ENCODE peak calls at places on chromosome 21, in six cellular contexts. J, F, B, G, V and H are unnamed samples.

GRCh38 chr21:17501107-17502006 is 11.5 kb upstream of the CXADR start:
- DNase-seq in B (no peak), G (no peak), F (no peak), J (no peak), V (no peak), H (no peak)

GRCh38 chr21:34801519-34802132 is 132.8 kb downstream of the CLIC6 start:
- DNase-seq in F (peak), V (peak), J (no peak), B (no peak), G (no peak), H (no peak)

GRCh38 chr21:26798856-26799751 is 46.1 kb downstream of the ADAMTS1 start:
- DNase-seq in F (peak), J (no peak), V (no peak), G (no peak), B (no peak), H (no peak)

GRCh38 chr21:34822957-34823356 is 154.2 kb downstream of the CLIC6 start:
- DNase-seq in G (no peak), B (no peak), F (peak), V (no peak), J (no peak), H (no peak)

GRCh38 chr21:46189213-46189958 is 5.1 kb upstream of the SPATC1L start:
- DNase-seq in J (no peak), F (peak), G (no peak), V (no peak), B (no peak), H (no peak)

GRCh38 chr21:18603246-18603645 is 199.7 kb upstream of the TMPRSS15 start:
- DNase-seq in F (no peak), V (no peak), J (no peak), G (no peak), B (no peak), H (no peak)

GRCh38 chr21:31316488-31317169 is 27.4 kb downstream of the TIAM1 start:
- DNase-seq in F (peak), V (no peak), J (no peak), G (no peak), B (no peak), H (no peak)

GRCh38 chr21:45579383-45580180 is 37.3 kb upstream of the SLC19A1 start:
- DNase-seq in J (no peak), B (no peak), V (no peak), F (no peak), G (no peak), H (no peak)

GRCh38 chr21:30166171-30166570 is 434 bp downstream of the CLDN17 start:
- DNase-seq in G (no peak), F (no peak), B (no peak), V (no peak), J (no peak), H (no peak)

GRCh38 chr21:29318354-29318753 is 19.6 kb downstream of the BACH1 start:
- DNase-seq in J (no peak), G (no peak), V (no peak), B (no peak), F (peak), H (no peak)

GRCh38 chr21:29718081-29718815 is 221.5 kb downstream of the GRIK1 start:
- DNase-seq in V (no peak), F (peak), G (no peak), J (no peak), B (no peak), H (no peak)

DNA sequence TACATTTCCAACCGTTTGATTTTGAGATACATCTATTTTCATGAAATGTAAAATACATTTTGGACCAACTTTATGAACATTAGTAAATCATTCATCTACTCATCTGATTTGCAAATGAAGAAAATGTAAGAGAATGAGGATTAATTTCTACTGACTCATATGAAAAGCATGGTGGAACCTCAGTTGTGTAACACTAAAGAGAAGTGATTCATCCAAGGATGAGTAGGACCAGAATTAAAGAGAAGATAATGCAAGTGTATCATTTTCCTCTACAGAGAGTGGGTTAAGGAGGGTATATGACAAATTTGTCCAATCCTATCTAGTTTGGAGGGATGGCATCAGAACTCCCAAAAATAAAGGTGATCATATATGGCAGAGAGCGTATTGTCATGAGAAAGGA is 1967.6 kb downstream of the MRPL39 start:
- DNase-seq in J (no peak), V (no peak), G (no peak), B (no peak), F (no peak), H (no peak)
- H3K4me3 ChIP-seq in J (no peak), V (no peak), G (no peak), B (no peak), F (no peak), H (no peak)

GRCh38 chr21:41800425-41801186 is 33.8 kb upstream of the RIPK4 start:
- DNase-seq in F (no peak), J (no peak), V (no peak), B (no peak), G (no peak), H (no peak)

GRCh38 chr21:41801256-41801655 is 34.4 kb upstream of the RIPK4 start:
- DNase-seq in J (no peak), G (no peak), B (no peak), F (no peak), V (no peak), H (no peak)

GRCh38 chr21:41803316-41803715 is 36.5 kb upstream of the RIPK4 start:
- DNase-seq in F (no peak), V (no peak), B (no peak), J (no peak), G (no peak), H (no peak)

GRCh38 chr21:41802684-41803083 is 35.8 kb upstream of the RIPK4 start:
- DNase-seq in G (peak), B (no peak), J (no peak), F (peak), V (no peak), H (no peak)

GRCh38 chr21:41802185-41802584 is 35.3 kb upstream of the RIPK4 start:
- DNase-seq in V (no peak), G (no peak), F (no peak), J (no peak), B (no peak), H (no peak)
- H3K4me3 ChIP-seq in V (no peak), G (no peak), F (no peak), J (no peak), B (no peak), H (no peak)

DNA sequence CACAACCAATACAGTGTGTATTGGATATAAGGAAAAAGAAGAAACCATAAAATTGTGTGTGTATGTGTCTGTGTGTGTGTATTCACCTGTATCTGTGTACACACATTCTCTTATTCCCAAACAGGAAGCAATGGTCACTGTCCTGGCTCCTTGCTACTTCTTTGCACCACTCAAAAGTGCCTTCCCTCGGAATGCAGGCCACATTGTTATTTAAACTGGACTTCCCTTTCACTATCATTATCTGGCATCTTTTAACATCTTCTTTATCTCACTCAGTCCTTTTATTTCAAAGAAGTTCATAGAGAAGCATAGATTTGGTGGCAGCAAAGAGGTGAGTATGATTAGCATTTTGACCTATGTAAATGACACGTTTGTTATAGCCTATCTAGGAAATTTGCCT is 803.7 kb downstream of the NCAM2 start:
- DNase-seq in B (no peak), F (no peak), G (no peak), J (no peak), V (no peak), H (no peak)
- H3K4me3 ChIP-seq in B (no peak), F (no peak), G (no peak), J (no peak), V (no peak), H (no peak)

DNA sequence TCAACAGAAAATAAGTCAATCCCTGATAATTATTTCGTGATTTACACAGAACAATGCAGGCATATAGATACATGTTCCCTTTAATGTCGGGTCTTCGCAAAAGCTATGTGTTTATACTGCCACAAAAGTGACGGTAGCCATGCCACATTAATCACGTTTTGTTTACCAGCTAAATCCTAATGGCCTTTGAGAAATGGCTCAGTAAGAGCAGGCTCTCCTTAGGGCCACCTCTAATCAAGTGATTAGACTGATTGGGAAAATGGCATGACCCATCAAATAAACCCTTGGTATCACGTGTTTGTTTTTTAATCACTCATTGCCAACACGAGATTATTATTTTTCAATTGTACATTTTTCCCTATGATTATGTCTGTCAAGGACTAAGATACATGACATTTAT is 102.0 kb upstream of the USP25 start:
- DNase-seq in J (no peak), V (no peak), G (no peak), F (no peak), B (no peak), H (no peak)
- H3K4me3 ChIP-seq in J (no peak), V (no peak), G (no peak), F (no peak), B (no peak), H (no peak)

GRCh38 chr21:43811262-43812105 is 22.1 kb downstream of the RRP1 start:
- DNase-seq in V (no peak), G (no peak), J (no peak), F (no peak), B (no peak), H (no peak)
- H3K4me3 ChIP-seq in V (no peak), G (no peak), J (no peak), F (no peak), B (no peak), H (peak)

GRCh38 chr21:41025057-41025390 is 142.9 kb upstream of the BACE2 start:
- DNase-seq in B (no peak), V (no peak), G (no peak), J (no peak), F (no peak), H (no peak)
- H3K4me3 ChIP-seq in B (no peak), V (no peak), G (no peak), J (no peak), F (no peak), H (no peak)

DNA sequence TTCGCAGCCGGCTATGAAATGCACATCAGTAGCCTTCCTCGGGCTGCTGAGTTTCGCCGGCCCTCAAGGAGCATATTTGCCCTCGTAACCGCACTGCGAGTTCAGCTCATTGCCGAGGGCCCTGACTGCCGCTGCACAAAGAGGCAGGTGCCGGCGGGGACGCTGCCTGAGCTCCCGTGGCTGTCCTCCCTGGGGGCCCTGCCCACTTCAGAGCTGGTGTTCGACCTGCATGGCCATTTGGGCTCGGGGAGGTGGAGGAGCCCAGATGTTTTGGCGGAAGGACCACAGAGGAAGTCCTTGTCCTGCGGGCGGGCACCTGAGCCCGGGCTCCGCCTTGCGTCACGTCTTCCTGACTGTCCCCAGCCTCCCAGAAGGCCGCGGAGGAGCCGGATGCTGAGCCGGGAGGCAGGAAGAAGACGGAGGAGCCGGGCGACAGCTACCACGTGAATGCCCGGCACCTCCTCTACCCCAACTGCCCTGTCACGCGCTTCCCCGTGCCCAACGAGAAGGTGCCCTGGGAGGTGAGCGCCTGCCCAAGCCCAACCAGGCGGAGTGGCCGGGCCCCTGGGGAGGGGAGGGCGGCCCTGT is 29.9 kb upstream of the LRRC3 start:
- DNase-seq in G (no peak), F (no peak), J (no peak), B (no peak), V (no peak), H (no peak)
- H3K4me3 ChIP-seq in G (no peak), F (no peak), J (no peak), B (no peak), V (no peak), H (no peak)

DNA sequence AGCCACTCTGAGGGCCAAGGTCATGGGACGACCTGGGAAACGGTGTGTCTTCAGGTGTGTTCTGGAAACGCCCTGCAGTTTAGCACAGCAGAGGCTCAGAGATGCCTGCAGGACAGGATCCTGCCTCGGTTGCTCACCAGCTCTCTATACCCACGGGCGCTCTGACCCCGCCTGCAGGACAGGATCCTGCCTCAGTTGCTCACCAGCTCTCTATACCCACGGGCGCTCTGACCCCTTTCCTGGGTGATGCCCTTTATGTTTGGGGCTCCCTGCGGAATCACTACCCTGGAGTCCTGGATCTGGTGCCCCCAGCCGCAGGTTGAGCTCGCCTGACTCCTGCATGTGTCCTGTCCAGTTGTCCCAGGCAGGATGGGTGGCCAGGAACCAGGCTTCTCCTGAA is 32.5 kb downstream of the TFF3 start:
- DNase-seq in B (no peak), J (peak), G (no peak), V (no peak), F (no peak), H (no peak)
- H3K4me3 ChIP-seq in B (no peak), J (no peak), G (no peak), V (no peak), F (no peak), H (no peak)

GRCh38 chr21:36245115-36245514 is 74.9 kb upstream of the MORC3 start:
- DNase-seq in V (no peak), F (no peak), B (no peak), J (no peak), G (no peak), H (no peak)
- H3K4me3 ChIP-seq in V (no peak), F (no peak), B (no peak), J (no peak), G (no peak), H (no peak)